ENCODE peak calls at places on chromosomes 4 and X, in seven cellular contexts. F is Peyer's patch; W is mesendoderm; Z is suprapubic skin; Y is naive thymus-derived CD4-positive, alpha-beta T cell; H is dorsolateral prefrontal cortex; X is A673. O is an unnamed sample.

GRCh38 chr4:172099376-172099775 is 286.2 kb downstream of the GALNTL6 start:
- DNase-seq in W (no peak), Y (no peak), H (no peak), Z (no peak), X (no peak), F (no peak), O (no peak)

GRCh38 chr4:119726505-119726904 is 97.9 kb upstream of the PDE5A start:
- DNase-seq in Y (no peak), H (no peak), F (no peak), Z (no peak), W (no peak), X (no peak), O (no peak)

GRCh38 chr4:32798471-32798870 is 2078.3 kb downstream of the PCDH7 start:
- DNase-seq in Z (no peak), Y (no peak), W (no peak), H (no peak), X (no peak), F (no peak), O (no peak)

GRCh38 chrX:22134681-22135080 is 102.6 kb downstream of the PHEX start:
- DNase-seq in Z (no peak), W (peak; percentile 33), H (no peak), F (no peak), X (no peak), Y (no peak), O (no peak)

GRCh38 chrX:111270339-111270738 is at the start of gene CAPN6:
- DNase-seq in Y (no peak), W (peak; percentile 78), Z (no peak), H (no peak), X (peak; percentile 19), F (no peak), O (no peak)

GRCh38 chrX:115344885-115345653 is 55.6 kb downstream of the LUZP4 start:
- DNase-seq in F (no peak), W (peak; percentile 81), Y (no peak), X (peak; percentile 94), Z (peak; percentile 85), H (peak; percentile 82), O (peak; percentile 92)

GRCh38 chr4:87819281-87819919 is 13.4 kb upstream of the MEPE start:
- DNase-seq in Y (no peak), H (no peak), W (peak; percentile 87), Z (no peak), F (no peak), X (no peak), O (no peak)

GRCh38 chrX:115449742-115450141 is 111.2 kb upstream of the PLS3 start:
- DNase-seq in F (no peak), W (no peak), X (no peak), Z (no peak), Y (no peak), H (no peak), O (peak; percentile 82)

GRCh38 chrX:125205918-125206665 is 113.6 kb upstream of the TEX13C start:
- DNase-seq in Y (no peak), H (no peak), W (peak; percentile 82), Z (no peak), X (peak; percentile 80), F (no peak), O (peak; percentile 12)

GRCh38 chrX:30751497-30751896 is 98.3 kb downstream of the GK start:
- DNase-seq in Z (no peak), H (no peak), W (no peak), Y (no peak), X (no peak), F (no peak), O (no peak)

GRCh38 chr4:112060212-112060611 is 85.0 kb upstream of the FAM241A start:
- DNase-seq in F (no peak), W (peak; percentile 68), Y (no peak), Z (no peak), X (peak; percentile 51), H (no peak), O (no peak)

GRCh38 chr4:113540859-113541258 is 220.7 kb downstream of the CAMK2D start:
- DNase-seq in W (no peak), X (no peak), Y (no peak), Z (no peak), H (no peak), F (no peak), O (no peak)

GRCh38 chrX:12899506-12899905 is 6.9 kb upstream of the TLR8 start:
- DNase-seq in F (no peak), Y (no peak), W (peak; percentile 71), X (no peak), H (no peak), Z (no peak), O (no peak)

GRCh38 chr4:22987861-22988260 is 295.1 kb downstream of the GBA3 start:
- DNase-seq in F (no peak), Z (no peak), H (no peak), W (no peak), Y (no peak), X (no peak), O (no peak)

GRCh38 chr4:94934201-94934600 is 176.4 kb downstream of the BMPR1B start:
- DNase-seq in X (no peak), W (no peak), H (no peak), F (no peak), Y (no peak), Z (no peak), O (no peak)

GRCh38 chr4:165462009-165462408 is 83.2 kb downstream of the CPE start:
- DNase-seq in W (no peak), F (no peak), X (no peak), H (no peak), Y (no peak), Z (no peak), O (no peak)

GRCh38 chr4:155618183-155618838 is 48.3 kb upstream of the GUCY1A1 start:
- DNase-seq in X (no peak), Z (no peak), Y (no peak), F (no peak), W (no peak), H (no peak), O (no peak)

GRCh38 chr4:1369091-1369450 is 22.1 kb downstream of the UVSSA start:
- DNase-seq in W (no peak), Z (no peak), H (no peak), F (no peak), Y (no peak), X (no peak), O (no peak)

GRCh38 chr4:1366371-1367229 is 19.6 kb downstream of the UVSSA start:
- DNase-seq in X (no peak), Y (no peak), F (no peak), W (no peak), Z (no peak), H (no peak), O (peak; percentile 47)

GRCh38 chr4:1367230-1367935 is 20.4 kb downstream of the UVSSA start:
- DNase-seq in Y (no peak), W (no peak), F (no peak), H (no peak), X (no peak), Z (peak; percentile 74), O (no peak)

GRCh38 chr4:1368421-1369090 is 21.5 kb downstream of the UVSSA start:
- DNase-seq in H (no peak), Z (no peak), F (no peak), W (no peak), Y (no peak), X (no peak), O (peak; percentile 49)

DNA sequence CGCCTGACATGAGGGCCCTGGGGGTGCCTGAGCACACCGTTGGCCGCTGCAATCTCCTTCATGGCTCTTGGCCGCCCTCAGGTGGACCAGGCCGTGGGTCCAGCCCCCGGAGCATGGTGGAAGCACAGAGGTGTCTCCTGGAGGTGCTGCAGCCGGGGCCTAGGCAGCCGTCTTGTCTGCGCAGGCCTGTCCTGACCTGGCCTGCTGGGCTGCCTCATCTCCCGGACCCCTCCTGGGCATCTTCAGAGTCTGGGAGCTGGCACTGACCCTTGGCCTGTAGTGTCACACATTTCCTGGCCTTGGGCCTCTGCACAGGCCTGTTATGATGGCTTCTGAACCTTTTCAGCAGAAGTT is 20.9 kb downstream of the UVSSA start:
- DNase-seq in Y (no peak), F (no peak), W (no peak), X (no peak), Z (no peak), H (no peak), O (no peak)
- H3K4me3 ChIP-seq in Y (no peak overlapping the region), F (no peak overlapping the region), W (no peak overlapping the region), X (no peak overlapping the region), Z (no peak overlapping the region), H (no peak overlapping the region), O (no peak overlapping the region)

GRCh38 chr4:8904041-8904501 is 32.4 kb upstream of the HMX1 start:
- DNase-seq in Y (no peak), W (no peak), F (no peak), H (no peak), X (no peak), Z (no peak), O (no peak)
- H3K27me3 ChIP-seq in Y (no peaks in the 10 kb centered on the region), W (no peaks in the 10 kb centered on the region), F (no peaks in the 10 kb centered on the region), H (peaks cover 20% of the 10 kb centered on the region), X (peaks cover 24% of the 10 kb centered on the region), Z (peaks cover 61% of the 10 kb centered on the region), O (no peaks in the 10 kb centered on the region)

DNA sequence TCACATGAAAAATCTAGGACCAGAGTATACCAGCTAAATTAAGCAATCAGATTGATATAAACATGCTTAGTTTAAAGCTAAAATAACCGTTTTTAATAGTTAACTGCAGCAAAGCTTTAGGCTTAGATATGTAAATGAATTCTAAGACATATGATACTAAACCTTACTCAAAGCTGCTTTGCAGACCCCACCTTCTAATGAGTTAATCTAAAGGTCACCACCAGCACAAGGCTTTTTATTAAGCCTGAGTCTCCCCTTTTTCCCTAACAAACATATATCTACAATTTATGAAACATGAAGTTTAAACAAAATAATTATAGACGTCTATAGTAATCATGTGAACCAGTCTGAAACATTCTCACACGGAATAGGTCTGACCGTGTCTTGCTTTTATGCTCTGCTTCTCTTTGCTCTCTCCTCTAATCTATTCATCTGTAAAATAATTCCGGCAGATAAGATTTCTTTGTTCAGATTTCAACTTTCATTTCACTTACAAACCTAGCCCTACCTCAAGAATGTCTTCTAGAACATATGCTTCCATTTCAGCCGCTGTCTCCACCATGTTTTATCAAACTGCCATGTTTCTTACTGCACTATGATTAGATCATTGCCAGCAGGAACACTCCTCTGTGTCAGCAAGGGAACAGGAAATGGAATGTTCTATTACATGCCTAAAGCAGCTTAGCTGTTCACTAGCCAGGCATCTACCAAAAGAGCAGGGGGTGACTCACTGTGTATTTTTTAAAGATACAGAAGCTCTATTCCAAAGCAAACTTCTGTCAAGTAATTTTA is 35.9 kb downstream of the ANKRD17 start:
- DNase-seq in X (peak; percentile 86), F (no peak), W (peak; percentile 94), Z (no peak), Y (peak; percentile 80), H (peak; percentile 47), O (peak; percentile 43)
- H3K4me3 ChIP-seq in X (peak overlapping the region; percentile 52), F (peak overlapping the region; percentile 10), W (no peak overlapping the region), Z (peak overlapping the region; percentile 50), Y (peak overlapping the region; percentile 62), H (peak overlapping the region; percentile 70), O (peak overlapping the region; percentile 94)

GRCh38 chrX:153888344-153888743 is 2.4 kb upstream of the L1CAM start:
- DNase-seq in Y (no peak), H (no peak), F (peak; percentile 41), X (no peak), W (no peak), Z (no peak), O (no peak)

GRCh38 chrX:153885208-153885787 is 675 bp downstream of the L1CAM start:
- DNase-seq in Z (no peak), X (no peak), H (no peak), W (no peak), F (no peak), Y (no peak), O (no peak)

GRCh38 chrX:153887385-153887784 is 1.4 kb upstream of the L1CAM start:
- DNase-seq in Y (no peak), F (no peak), Z (no peak), W (no peak), H (no peak), X (no peak), O (no peak)

GRCh38 chrX:153885968-153886903 is at the start of gene L1CAM:
- DNase-seq in X (no peak), Z (no peak), Y (no peak), F (no peak), W (peak; percentile 60), H (no peak), O (no peak)

GRCh38 chrX:153886915-153887314 is 942 bp upstream of the L1CAM start:
- DNase-seq in X (no peak), W (peak; percentile 92), Z (no peak), H (no peak), F (no peak), Y (no peak), O (no peak)
- H3K27me3 ChIP-seq in X (peaks cover 36% of the 10 kb centered on the region), W (no peaks in the 10 kb centered on the region), Z (peaks cover 49% of the 10 kb centered on the region), H (no peaks in the 10 kb centered on the region), F (no peaks in the 10 kb centered on the region), Y (no peaks in the 10 kb centered on the region), O (no peaks in the 10 kb centered on the region)